ENCODE peak calls at places on chromosomes 11 and 22, in seven cellular contexts. F is fibroblast of lung, G is GM20000, T is HCT116, L is anterior cingulate cortex, U is D721Med, O is Calu3. V is an unnamed sample.

GRCh38 chr11:68979931-68980775 is 633 bp downstream of the MRGPRD start:
- DNase-seq in F (no peak), G (no peak), T (no peak), L (no peak), U (no peak), O (no peak), V (no peak)

GRCh38 chr22:30843245-30843644 is 125.3 kb downstream of the MORC2 start:
- DNase-seq in F (peak), G (no peak), T (no peak), L (no peak), U (no peak), O (no peak), V (no peak)

GRCh38 chr22:35467788-35468187 is 67.8 kb downstream of the MCM5 start:
- DNase-seq in F (peak), G (no peak), T (no peak), L (peak), U (no peak), O (no peak), V (no peak)

GRCh38 chr11:66685276-66686099 is 7.8 kb upstream of the RBM4B start:
- DNase-seq in F (no peak), G (no peak), T (no peak), L (no peak), U (no peak), O (no peak), V (no peak)

GRCh38 chr11:23947883-23948282 is 549.0 kb upstream of the LUZP2 start:
- DNase-seq in F (no peak), G (no peak), T (no peak), L (no peak), U (no peak), O (no peak), V (no peak)

GRCh38 chr11:3626250-3626960 is 15.4 kb downstream of the ART5 start:
- DNase-seq in F (no peak), G (no peak), T (no peak), L (no peak), U (no peak), O (no peak), V (no peak)

GRCh38 chr11:10657308-10658271 is 36.0 kb downstream of the IRAG1 start:
- DNase-seq in F (peak), G (peak), T (no peak), L (no peak), U (no peak), O (no peak), V (no peak)

GRCh38 chr22:29156507-29156906 is 49.2 kb upstream of the EMID1 start:
- DNase-seq in F (no peak), G (peak), T (no peak), L (no peak), U (no peak), O (no peak), V (no peak)

GRCh38 chr22:20021196-20022181 is 579 bp downstream of the TANGO2 start:
- DNase-seq in F (peak), G (no peak), T (no peak), L (peak), U (no peak), O (peak), V (no peak)

GRCh38 chr11:17389205-17389956 is 922 bp upstream of the KCNJ11 start:
- DNase-seq in F (peak), G (peak), T (peak), L (peak), U (peak), O (peak), V (no peak)

GRCh38 chr11:12282676-12283075 is 94.7 kb upstream of the PARVA start:
- DNase-seq in F (no peak), G (no peak), T (no peak), L (no peak), U (no peak), O (no peak), V (no peak)

GRCh38 chr11:66068923-66069714 is 953 bp upstream of the PACS1 start:
- DNase-seq in F (peak), G (peak), T (no peak), L (peak), U (no peak), O (peak), V (peak)

GRCh38 chr11:1834132-1834610 is 619 bp upstream of the SYT8 start:
- DNase-seq in F (no peak), G (no peak), T (peak), L (no peak), U (no peak), O (peak), V (no peak)

V was measured in amniotic stem cell.